ENCODE peak calls at places on chromosomes 4 and X, in four cellular contexts. One of them, this sample, is unnamed.

GRCh38 chrX:40705658-40706312 is 29.6 kb downstream of the MED14 start:
- DNase-seq in K562: no peak
- DNase-seq in GM12878: no peak
- DNase-seq in HepG2: no peak
- DNase-seq in this sample: no peak

GRCh38 chr4:118082182-118082581 is 47.9 kb downstream of the NDST3 start:
- DNase-seq in K562: no peak
- DNase-seq in GM12878: no peak
- DNase-seq in HepG2: no peak
- DNase-seq in this sample: no peak

GRCh38 chrX:10021461-10022272 is 54.5 kb downstream of the CLDN34 start:
- DNase-seq in K562: no peak
- DNase-seq in GM12878: no peak
- DNase-seq in HepG2: no peak
- DNase-seq in this sample: no peak

GRCh38 chr4:54282837-54283236 is 53.7 kb downstream of the PDGFRA start:
- DNase-seq in K562: no peak
- DNase-seq in GM12878: no peak
- DNase-seq in HepG2: no peak
- DNase-seq in this sample: no peak

GRCh38 chr4:128287159-128287870 is at the start of gene PGRMC2:
- DNase-seq in K562: peak; percentile 50
- DNase-seq in GM12878: no peak
- DNase-seq in HepG2: no peak
- DNase-seq in this sample: peak; percentile 28

GRCh38 chr4:1547863-1548637 is 136.1 kb downstream of the FAM53A start:
- DNase-seq in K562: no peak
- DNase-seq in GM12878: no peak
- DNase-seq in HepG2: no peak
- DNase-seq in this sample: no peak

GRCh38 chr4:7414046-7414445 is 20.7 kb downstream of the PSAPL1 start:
- DNase-seq in K562: no peak
- DNase-seq in GM12878: no peak
- DNase-seq in HepG2: no peak
- DNase-seq in this sample: no peak

GRCh38 chr4:186606593-186606992 is 51.2 kb upstream of the MTNR1A start:
- DNase-seq in K562: peak; percentile 12
- DNase-seq in GM12878: no peak
- DNase-seq in HepG2: no peak
- DNase-seq in this sample: no peak

GRCh38 chr4:54063737-54064316 is 578 bp downstream of the CHIC2 start:
- DNase-seq in K562: peak; percentile 46
- DNase-seq in GM12878: no peak
- DNase-seq in HepG2: peak; percentile 24
- DNase-seq in this sample: peak; percentile 16

GRCh38 chr4:38136604-38137003 is 176.4 kb downstream of the PTTG2 start:
- DNase-seq in K562: no peak
- DNase-seq in GM12878: no peak
- DNase-seq in HepG2: no peak
- DNase-seq in this sample: no peak

GRCh38 chrX:134369576-134369975 is 90.4 kb upstream of the HPRT1 start:
- DNase-seq in K562: no peak
- DNase-seq in GM12878: peak; percentile 64
- DNase-seq in HepG2: no peak
- DNase-seq in this sample: no peak

GRCh38 chr4:168877407-168877778 is 132.7 kb downstream of the CBR4 start:
- DNase-seq in K562: no peak
- DNase-seq in GM12878: no peak
- DNase-seq in HepG2: no peak
- DNase-seq in this sample: no peak

GRCh38 chrX:74550295-74550802 is 64.1 kb downstream of the RLIM start:
- DNase-seq in K562: peak; percentile 79
- DNase-seq in GM12878: peak; percentile 35
- DNase-seq in HepG2: peak; percentile 53
- DNase-seq in this sample: peak; percentile 87

GRCh38 chrX:9183481-9183880 is 149.6 kb upstream of the FAM9B start:
- DNase-seq in K562: no peak
- DNase-seq in GM12878: no peak
- DNase-seq in HepG2: no peak
- DNase-seq in this sample: no peak

GRCh38 chrX:54416965-54417364 is 23.2 kb upstream of the TSR2 start:
- DNase-seq in K562: no peak
- DNase-seq in GM12878: no peak
- DNase-seq in HepG2: no peak
- DNase-seq in this sample: no peak

GRCh38 chrX:18278448-18278847 is 57.8 kb upstream of the BEND2 start:
- DNase-seq in K562: no peak
- DNase-seq in GM12878: no peak
- DNase-seq in HepG2: no peak
- DNase-seq in this sample: no peak

DNA sequence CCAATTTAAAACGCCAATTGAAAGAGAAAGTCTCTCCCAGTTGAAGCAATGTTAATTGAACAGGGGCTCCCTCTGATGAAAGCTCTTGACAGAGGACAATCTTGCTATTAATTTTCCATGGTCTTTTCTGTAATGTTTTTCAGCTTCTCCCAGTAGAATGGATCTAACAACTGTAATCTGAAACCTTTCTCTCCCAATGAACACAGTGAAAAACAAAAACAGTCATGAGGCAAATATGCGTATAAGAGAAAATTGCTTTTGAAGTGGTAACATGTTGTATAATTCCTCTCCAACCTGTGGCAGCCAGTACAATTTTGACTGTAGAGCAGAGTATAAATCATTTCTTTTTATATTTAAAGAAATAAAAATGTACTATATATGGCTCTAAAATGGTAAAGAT is 225.1 kb upstream of the GALNTL6 start:
- DNase-seq in K562: no peak
- DNase-seq in GM12878: no peak
- DNase-seq in HepG2: no peak
- DNase-seq in this sample: no peak
- TF ChIP-seq BHLHE40 in K562: no peak
- TF ChIP-seq BHLHE40 in GM12878: no peak
- TF ChIP-seq BHLHE40 in HepG2: no peak
- TF ChIP-seq BHLHE40 in this sample: no peak

GRCh38 chrX:37998586-37999267 is 7.6 kb upstream of the SYTL5 start:
- DNase-seq in K562: no peak
- DNase-seq in GM12878: no peak
- DNase-seq in HepG2: no peak
- DNase-seq in this sample: no peak
- TF ChIP-seq SP1 in K562: no peak
- TF ChIP-seq SP1 in GM12878: no peak
- TF ChIP-seq SP1 in HepG2: no peak
- TF ChIP-seq SP1 in this sample: no peak

GRCh38 chrX:109553862-109554261 is 17.2 kb downstream of the NXT2 start:
- DNase-seq in K562: no peak
- DNase-seq in GM12878: no peak
- DNase-seq in HepG2: no peak
- DNase-seq in this sample: no peak
- TF ChIP-seq BHLHE40 in K562: no peak
- TF ChIP-seq BHLHE40 in GM12878: no peak
- TF ChIP-seq BHLHE40 in HepG2: no peak
- TF ChIP-seq BHLHE40 in this sample: no peak

GRCh38 chr4:156815717-156816319 is 155.8 kb downstream of the PDGFC start:
- DNase-seq in K562: no peak
- DNase-seq in GM12878: no peak
- DNase-seq in HepG2: no peak
- DNase-seq in this sample: peak; percentile 50
- TF ChIP-seq SP1 in K562: no peak
- TF ChIP-seq SP1 in GM12878: no peak
- TF ChIP-seq SP1 in HepG2: no peak
- TF ChIP-seq SP1 in this sample: no peak

GRCh38 chr4:133377286-133377685 is 228.2 kb downstream of the PCDH10 start:
- DNase-seq in K562: no peak
- DNase-seq in GM12878: no peak
- DNase-seq in HepG2: no peak
- DNase-seq in this sample: no peak

GRCh38 chr4:133372699-133373098 is 223.6 kb downstream of the PCDH10 start:
- DNase-seq in K562: no peak
- DNase-seq in GM12878: no peak
- DNase-seq in HepG2: no peak
- DNase-seq in this sample: no peak
- TF ChIP-seq BHLHE40 in K562: no peak
- TF ChIP-seq BHLHE40 in GM12878: no peak
- TF ChIP-seq BHLHE40 in HepG2: no peak
- TF ChIP-seq BHLHE40 in this sample: no peak

DNA sequence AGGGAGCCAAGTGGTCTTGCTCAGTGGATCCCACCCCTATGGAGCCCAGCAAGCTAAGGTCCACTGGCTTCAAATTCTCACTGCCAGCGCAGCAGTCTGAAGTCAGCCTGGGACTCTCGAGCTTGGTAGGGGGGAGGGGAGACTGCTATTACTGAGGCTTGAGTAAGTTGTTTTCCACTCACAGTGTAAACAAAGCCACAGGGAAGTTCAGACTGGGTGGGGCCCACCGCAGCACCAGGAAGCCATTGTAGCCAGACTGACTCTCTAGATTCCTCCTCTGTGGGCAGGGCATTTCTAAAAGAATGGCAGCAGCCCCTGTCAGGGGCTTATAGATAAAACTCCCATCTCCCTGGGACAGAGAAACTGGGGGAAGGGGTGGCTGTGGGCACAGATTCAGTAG is 721.0 kb upstream of the NDST4 start:
- DNase-seq in K562: no peak
- DNase-seq in GM12878: no peak
- DNase-seq in HepG2: peak; percentile 1
- DNase-seq in this sample: no peak
- TF ChIP-seq SP1 in K562: no peak
- TF ChIP-seq SP1 in GM12878: no peak
- TF ChIP-seq SP1 in HepG2: no peak
- TF ChIP-seq SP1 in this sample: no peak

DNA sequence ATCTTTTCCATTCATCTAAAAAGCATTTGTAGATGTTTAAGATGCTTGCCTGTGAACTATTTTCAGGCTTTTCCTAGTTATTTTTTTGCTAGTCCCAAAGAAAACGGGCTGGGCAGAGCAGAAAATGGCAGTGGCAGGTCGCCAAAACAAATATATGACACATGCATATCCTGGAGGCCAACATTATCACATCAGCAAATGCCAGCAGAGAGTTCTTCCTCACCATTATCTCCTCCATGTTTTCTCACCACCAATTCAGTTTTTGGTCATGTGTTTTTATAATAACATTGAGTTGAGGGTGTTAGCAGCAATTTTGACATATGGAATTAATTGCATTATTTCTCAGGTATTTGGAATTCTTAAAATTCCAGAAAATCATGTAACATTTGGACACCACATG is 97.9 kb upstream of the EOLA2 start:
- DNase-seq in K562: no peak
- DNase-seq in GM12878: no peak
- DNase-seq in HepG2: peak; percentile 53
- DNase-seq in this sample: no peak
- TF ChIP-seq BHLHE40 in K562: no peak
- TF ChIP-seq BHLHE40 in GM12878: no peak
- TF ChIP-seq BHLHE40 in HepG2: no peak
- TF ChIP-seq BHLHE40 in this sample: no peak

GRCh38 chr4:143023519-143023918 is 161.2 kb upstream of the USP38 start:
- DNase-seq in K562: no peak
- DNase-seq in GM12878: no peak
- DNase-seq in HepG2: no peak
- DNase-seq in this sample: no peak
- TF ChIP-seq SP1 in K562: no peak
- TF ChIP-seq SP1 in GM12878: no peak
- TF ChIP-seq SP1 in HepG2: no peak
- TF ChIP-seq SP1 in this sample: no peak

DNA sequence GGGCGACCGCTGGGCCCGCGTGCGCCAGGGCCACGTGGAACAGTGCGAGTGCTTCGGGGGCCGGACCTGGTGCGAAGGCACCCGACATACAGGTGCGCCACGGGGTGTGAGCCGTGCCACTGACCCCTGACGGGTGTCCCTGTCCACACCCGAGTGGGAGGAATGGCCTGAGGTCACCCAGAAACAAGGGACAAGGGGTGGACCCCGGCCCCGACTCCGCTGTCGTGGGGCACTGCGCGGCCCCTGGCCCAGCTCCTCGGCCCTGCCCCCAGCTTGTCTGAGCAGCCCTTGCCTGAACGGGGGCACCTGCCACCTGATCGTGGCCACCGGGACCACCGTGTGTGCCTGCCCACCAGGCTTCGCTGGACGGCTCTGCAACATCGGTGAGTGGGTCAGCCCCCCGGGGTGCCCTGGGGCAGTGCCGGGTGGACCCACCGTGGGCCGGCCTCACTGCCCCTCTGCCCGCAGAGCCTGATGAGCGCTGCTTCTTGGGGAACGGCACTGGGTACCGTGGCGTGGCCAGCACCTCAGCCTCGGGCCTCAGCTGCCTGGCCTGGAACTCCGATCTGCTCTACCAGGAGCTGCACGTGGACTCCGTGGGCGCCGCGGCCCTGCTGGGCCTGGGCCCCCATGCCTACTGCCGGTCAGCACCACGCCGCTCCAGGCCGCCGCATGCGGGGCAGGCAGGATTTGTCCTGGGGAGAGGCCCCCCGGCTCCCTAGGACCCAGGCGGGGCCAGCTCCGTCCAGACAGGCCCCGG is 2.8 kb downstream of the HGFAC start:
- DNase-seq in K562: no peak
- DNase-seq in GM12878: no peak
- DNase-seq in HepG2: no peak
- DNase-seq in this sample: no peak
- TF ChIP-seq BHLHE40 in K562: no peak
- TF ChIP-seq BHLHE40 in GM12878: no peak
- TF ChIP-seq BHLHE40 in HepG2: no peak
- TF ChIP-seq BHLHE40 in this sample: no peak